ENCODE peak calls at places on chromosomes 2 and 18, in six cellular contexts. D, L, O, Q, G and H are unnamed samples.

GRCh38 chr2:36376992-36377738 is 21.6 kb downstream of the CRIM1 start:
- DNase-seq in D (peak; percentile 79), L (no peak), O (no peak), Q (no peak), G (peak; percentile 59), H (no peak)

GRCh38 chr18:58525928-58526424 is 102.9 kb downstream of the ALPK2 start:
- DNase-seq in D (no peak), L (no peak), O (no peak), Q (no peak), G (no peak), H (no peak)

GRCh38 chr2:203301667-203302066 is 26.5 kb upstream of the ABI2 start:
- DNase-seq in D (no peak), L (no peak), O (no peak), Q (peak; percentile 48), G (no peak), H (no peak)

GRCh38 chr18:78733762-78734613 is 245.6 kb upstream of the SALL3 start:
- DNase-seq in D (no peak), L (no peak), O (no peak), Q (no peak), G (no peak), H (peak; percentile 4)

GRCh38 chr2:17194083-17194482 is 324.2 kb downstream of the RAD51AP2 start:
- DNase-seq in D (no peak), L (no peak), O (no peak), Q (no peak), G (peak; percentile 28), H (no peak)

GRCh38 chr2:39537150-39537549 is 100.1 kb upstream of the MAP4K3 start:
- DNase-seq in D (no peak), L (no peak), O (no peak), Q (no peak), G (no peak), H (no peak)

GRCh38 chr2:238667008-238667407 is 180.9 kb upstream of the TWIST2 start:
- DNase-seq in D (no peak), L (no peak), O (no peak), Q (no peak), G (no peak), H (no peak)

GRCh38 chr2:88114821-88115220 is 13.0 kb downstream of the FABP1 start:
- DNase-seq in D (no peak), L (no peak), O (no peak), Q (peak; percentile 2), G (no peak), H (no peak)

GRCh38 chr2:112880081-112880531 is 30.9 kb upstream of the IL37 start:
- DNase-seq in D (no peak), L (no peak), O (no peak), Q (peak; percentile 32), G (no peak), H (no peak)

GRCh38 chr2:38406597-38407110 is 29.6 kb upstream of the ATL2 start:
- DNase-seq in D (no peak), L (no peak), O (no peak), Q (no peak), G (peak; percentile 53), H (no peak)

GRCh38 chr2:178542161-178542560 is 61.9 kb downstream of the PLEKHA3 start:
- DNase-seq in D (no peak), L (no peak), O (no peak), Q (no peak), G (no peak), H (no peak)

GRCh38 chr2:226185613-226186211 is 613.9 kb downstream of the IRS1 start:
- DNase-seq in D (no peak), L (peak; percentile 43), O (no peak), Q (peak; percentile 97), G (no peak), H (no peak)

GRCh38 chr2:64056021-64056420 is 36.8 kb upstream of the VPS54 start:
- DNase-seq in D (no peak), L (no peak), O (no peak), Q (no peak), G (no peak), H (no peak)

GRCh38 chr2:198700330-198700729 is 757.4 kb downstream of the SATB2 start:
- DNase-seq in D (no peak), L (no peak), O (no peak), Q (no peak), G (no peak), H (no peak)

GRCh38 chr2:3198119-3198518 is 179.5 kb downstream of the EIPR1 start:
- DNase-seq in D (no peak), L (peak; percentile 80), O (no peak), Q (no peak), G (no peak), H (peak; percentile 54)

GRCh38 chr2:171509945-171510731 is 12.1 kb upstream of the CYBRD1 start:
- DNase-seq in D (no peak), L (no peak), O (no peak), Q (no peak), G (no peak), H (no peak)

GRCh38 chr2:196990092-196990491 is 63.6 kb upstream of the PGAP1 start:
- DNase-seq in D (no peak), L (no peak), O (no peak), Q (no peak), G (no peak), H (no peak)

GRCh38 chr18:47387864-47388263 is 136.4 kb upstream of the SKOR2 start:
- DNase-seq in D (no peak), L (no peak), O (no peak), Q (no peak), G (no peak), H (no peak)

GRCh38 chr2:29218071-29218470 is 102.9 kb downstream of the CLIP4 start:
- DNase-seq in D (no peak), L (no peak), O (no peak), Q (no peak), G (no peak), H (no peak)

GRCh38 chr18:69008538-69008937 is 210.7 kb downstream of the CCDC102B start:
- DNase-seq in D (no peak), L (peak; percentile 24), O (no peak), Q (no peak), G (no peak), H (no peak)

GRCh38 chr2:151902829-151903228 is 74.6 kb upstream of the ARL5A start:
- DNase-seq in D (no peak), L (no peak), O (no peak), Q (no peak), G (no peak), H (no peak)

GRCh38 chr18:32552421-32553030 is 81.8 kb upstream of the GAREM1 start:
- DNase-seq in D (peak; percentile 70), L (peak; percentile 81), O (peak; percentile 50), Q (peak; percentile 78), G (peak; percentile 83), H (peak; percentile 56)

GRCh38 chr2:72915907-72916742 is 1.2 kb upstream of the EMX1 start:
- DNase-seq in D (peak; percentile 76), L (peak; percentile 94), O (no peak), Q (peak; percentile 21), G (peak; percentile 52), H (peak; percentile 91)

GRCh38 chr2:18603867-18604572 is 14.7 kb upstream of the NT5C1B start:
- DNase-seq in D (no peak), L (no peak), O (no peak), Q (peak; percentile 43), G (no peak), H (no peak)

GRCh38 chr2:85133751-85134254 is 611 bp downstream of the TCF7L1 start:
- DNase-seq in D (peak; percentile 16), L (no peak), O (no peak), Q (peak; percentile 40), G (peak; percentile 35), H (peak; percentile 35)

GRCh38 chr2:59233910-59234309 is 992.8 kb upstream of the FANCL start:
- DNase-seq in D (no peak), L (no peak), O (no peak), Q (no peak), G (no peak), H (peak; percentile 46)

GRCh38 chr2:119758881-119759450 is 756 bp upstream of the PTPN4 start:
- DNase-seq in D (no peak), L (peak; percentile 16), O (no peak), Q (no peak), G (no peak), H (no peak)

DNA sequence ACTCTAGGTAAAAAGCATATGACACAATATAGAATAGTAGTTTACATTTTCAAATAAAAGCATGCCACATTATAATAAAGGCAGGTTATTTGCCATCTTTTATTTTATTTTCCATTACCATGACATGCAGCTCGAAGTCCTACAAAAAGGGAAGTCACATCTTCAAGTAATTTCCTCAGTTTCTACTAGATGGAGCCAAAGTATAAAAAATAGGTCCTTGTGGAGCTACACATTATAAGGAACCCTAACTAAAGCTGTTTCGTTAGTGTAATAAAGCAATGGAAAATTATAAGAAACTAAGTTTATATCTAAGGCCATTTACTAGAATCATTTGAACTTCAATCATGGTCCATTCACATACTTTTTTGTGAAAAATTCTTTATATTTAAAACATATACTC is 674.5 kb downstream of the KCNJ3 start:
- DNase-seq in D (no peak), L (no peak), O (no peak), Q (peak; percentile 60), G (no peak), H (no peak)
- TF ChIP-seq CTCF in D (no peak), L (peak; percentile 71), O (no peak), Q (peak; percentile 21), G (no peak), H (no peak)

GRCh38 chr2:239768907-239769573 is 256.1 kb downstream of the NDUFA10 start:
- DNase-seq in D (no peak), L (no peak), O (no peak), Q (no peak), G (no peak), H (no peak)
- H3K9me3 ChIP-seq in D (peaks cover 6% of the 10 kb centered on the region), L (no peaks in the 10 kb centered on the region), O (peaks cover 8% of the 10 kb centered on the region), Q (no peaks in the 10 kb centered on the region), G (no peaks in the 10 kb centered on the region), H (peaks cover 15% of the 10 kb centered on the region)

GRCh38 chr2:101790856-101791255 is 93.3 kb downstream of the MAP4K4 start:
- DNase-seq in D (no peak), L (no peak), O (no peak), Q (peak; percentile 80), G (no peak), H (no peak)

GRCh38 chr2:101792208-101792607 is 94.7 kb downstream of the MAP4K4 start:
- DNase-seq in D (no peak), L (no peak), O (no peak), Q (no peak), G (no peak), H (no peak)

GRCh38 chr2:101795033-101795432 is 97.5 kb downstream of the MAP4K4 start:
- DNase-seq in D (no peak), L (no peak), O (no peak), Q (no peak), G (no peak), H (no peak)

GRCh38 chr2:101794141-101794540 is 96.6 kb downstream of the MAP4K4 start:
- DNase-seq in D (no peak), L (no peak), O (no peak), Q (peak; percentile 45), G (no peak), H (no peak)

GRCh38 chr2:101793277-101793969 is 95.9 kb downstream of the MAP4K4 start:
- DNase-seq in D (no peak), L (peak; percentile 76), O (peak; percentile 13), Q (peak; percentile 32), G (no peak), H (no peak)
- TF ChIP-seq CTCF in D (no peak), L (peak; percentile 50), O (no peak), Q (peak; percentile 24), G (no peak), H (peak; percentile 24)

DNA sequence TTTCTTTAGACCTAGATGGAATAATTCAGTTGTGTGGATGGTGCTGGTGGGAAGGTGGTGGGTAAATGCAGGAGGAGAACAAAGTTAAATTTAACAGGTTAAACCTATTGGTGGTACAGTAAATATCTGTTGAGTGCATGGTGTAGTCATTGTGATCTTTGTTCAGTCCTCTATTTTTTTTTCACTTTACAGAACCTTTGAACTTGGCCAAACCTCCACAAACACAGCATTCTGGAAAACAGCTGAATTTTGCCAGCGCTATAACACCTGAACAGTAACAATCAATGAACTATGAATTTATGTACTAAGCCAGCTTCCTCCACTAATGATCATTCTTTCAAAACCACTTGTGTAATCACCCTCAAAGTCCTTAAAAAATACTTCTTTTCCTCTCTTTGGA is 161.8 kb upstream of the XIRP2 start:
- DNase-seq in D (no peak), L (no peak), O (no peak), Q (no peak), G (no peak), H (no peak)
- H3K9me3 ChIP-seq in D (no peaks in the 10 kb centered on the region), L (no peaks in the 10 kb centered on the region), O (no peaks in the 10 kb centered on the region), Q (no peaks in the 10 kb centered on the region), G (no peaks in the 10 kb centered on the region), H (no peaks in the 10 kb centered on the region)